ENCODE peak calls at places on chromosomes 7 and 10, in nine cellular contexts. R is endothelial cell of umbilical vein, L is GM12878, V is uterus, X is thyroid gland, I is H1, Q is gastrocnemius medialis, T is heart left ventricle, Z is body of pancreas. U is an unnamed sample.

GRCh38 chr10:48811461-48811860 is 126.8 kb downstream of the WDFY4 start:
- DNase-seq in L (no peak), Z (no peak), R (no peak), V (no peak), Q (no peak), I (no peak), X (no peak), T (no peak), U (no peak)

GRCh38 chr7:45660901-45661211 is 86.7 kb downstream of the ADCY1 start:
- DNase-seq in L (no peak), Z (no peak), R (no peak), V (no peak), T (no peak), Q (no peak), I (peak), X (no peak), U (no peak)

GRCh38 chr10:69786791-69787190 is 14.9 kb upstream of the COL13A1 start:
- DNase-seq in I (no peak), Z (no peak), Q (no peak), T (no peak), R (peak), X (no peak), L (no peak), V (no peak), U (no peak)

GRCh38 chr10:6770846-6771245 is 190.8 kb upstream of the PRKCQ start:
- DNase-seq in R (no peak), I (no peak), T (no peak), X (no peak), Z (no peak), Q (no peak), L (no peak), V (no peak), U (no peak)

GRCh38 chr7:104960741-104961479 is 53.1 kb upstream of the KMT2E start:
- DNase-seq in V (no peak), X (no peak), T (peak), Z (no peak), R (peak), I (no peak), Q (no peak), L (peak), U (no peak)

GRCh38 chr7:41942468-41943097 is 239.7 kb upstream of the INHBA start:
- DNase-seq in Z (no peak), T (no peak), L (no peak), Q (no peak), V (peak), X (peak), R (no peak), I (no peak), U (no peak)

GRCh38 chr7:87075671-87076404 is 16.4 kb upstream of the ELAPOR2 start:
- DNase-seq in T (no peak), Q (no peak), L (no peak), I (no peak), Z (no peak), X (no peak), R (no peak), V (no peak), U (no peak)

GRCh38 chr7:18426564-18427226 is 68.9 kb upstream of the HDAC9 start:
- DNase-seq in Q (no peak), X (no peak), I (no peak), V (no peak), T (no peak), Z (no peak), R (peak), L (no peak), U (no peak)

GRCh38 chr7:29607889-29608288 is 44.3 kb downstream of the PRR15 start:
- DNase-seq in T (no peak), I (no peak), Z (no peak), L (no peak), V (no peak), Q (no peak), X (no peak), R (no peak), U (no peak)

GRCh38 chr7:101783381-101784181 is 33.8 kb upstream of the CUX1 start:
- DNase-seq in Q (no peak), L (no peak), I (no peak), R (no peak), Z (no peak), T (no peak), X (no peak), V (peak), U (no peak)

GRCh38 chr7:151226560-151226874 is 488 bp downstream of the ABCF2 start:
- DNase-seq in R (no peak), T (no peak), Z (no peak), X (no peak), Q (no peak), I (no peak), L (no peak), V (no peak), U (peak)

GRCh38 chr7:151229249-151229648 is 2.2 kb upstream of the ABCF2 start:
- DNase-seq in V (no peak), I (no peak), X (no peak), Z (no peak), R (no peak), Q (no peak), T (no peak), L (no peak), U (no peak)

GRCh38 chr7:151226875-151227782 is at the start of gene ABCF2:
- DNase-seq in R (peak), T (peak), X (peak), L (peak), V (peak), I (peak), Z (peak), Q (peak), U (peak)

GRCh38 chr7:151225948-151226510 is 976 bp downstream of the ABCF2 start:
- DNase-seq in L (no peak), R (no peak), I (no peak), X (no peak), Q (no peak), Z (no peak), T (no peak), V (no peak), U (no peak)

DNA sequence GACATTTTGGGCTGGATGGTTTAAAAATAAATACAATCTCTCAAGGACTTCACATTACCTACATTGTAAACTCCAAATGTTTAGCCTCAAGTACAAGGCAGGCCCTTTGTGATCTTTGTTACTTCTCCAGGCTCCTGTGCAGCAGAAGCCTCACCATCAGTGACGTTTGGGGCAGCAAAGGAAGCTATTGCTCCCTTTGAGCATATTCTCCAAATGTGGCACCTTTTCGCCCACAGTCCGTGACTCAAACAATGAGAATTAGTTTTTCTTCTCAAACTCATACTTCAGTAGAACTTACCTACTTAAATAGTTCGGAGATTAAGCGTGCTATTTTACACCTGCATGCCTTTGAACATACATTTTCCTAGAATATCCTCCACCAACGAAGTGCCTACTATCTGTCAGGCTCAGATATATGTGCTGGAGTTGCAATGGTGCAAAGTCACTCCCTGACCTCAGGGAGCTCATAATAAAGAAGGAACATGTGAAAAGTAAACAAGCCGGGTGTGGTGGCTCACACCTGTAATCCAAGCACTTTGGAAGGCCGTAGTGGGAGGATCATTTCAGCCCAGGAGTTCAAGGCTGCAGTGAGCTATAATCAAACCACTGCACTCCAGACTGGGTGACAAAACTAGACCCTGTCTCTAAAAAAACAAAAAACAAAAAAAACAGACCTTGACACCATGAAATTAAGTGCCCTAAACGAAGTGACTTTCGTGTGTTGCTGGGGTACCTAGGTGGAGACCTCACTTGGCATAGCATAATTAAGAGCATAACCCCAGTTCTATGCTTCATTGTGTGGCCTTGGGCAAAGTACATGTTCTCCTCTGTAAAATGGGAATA is 1.2 kb upstream of the ABCF2 start:
- DNase-seq in Q (no peak), R (no peak), L (no peak), V (no peak), I (no peak), T (no peak), X (no peak), Z (no peak), U (no peak)
- TF ChIP-seq POLR2A in Q (no peak), R (no peak), L (no peak), V (no peak), I (no peak), T (no peak), X (no peak), Z (no peak), U (no peak)

GRCh38 chr10:132023092-132023811 is 41.5 kb upstream of the BNIP3 start:
- DNase-seq in Q (peak), I (peak), T (peak), X (peak), V (peak), Z (peak), R (peak), L (no peak), U (no peak)
- H3K4me3 ChIP-seq in Q (peak), I (no peak), T (peak), X (no peak), V (no peak), Z (no peak), R (no peak), L (no peak), U (peak)

GRCh38 chr10:30215131-30215530 is 133.9 kb downstream of the MTPAP start:
- DNase-seq in T (no peak), L (no peak), I (no peak), Z (no peak), Q (no peak), V (no peak), X (no peak), R (no peak), U (no peak)
- TF ChIP-seq POLR2A in T (no peak), L (no peak), I (no peak), Z (no peak), Q (no peak), V (no peak), X (no peak), R (no peak), U (no peak)

DNA sequence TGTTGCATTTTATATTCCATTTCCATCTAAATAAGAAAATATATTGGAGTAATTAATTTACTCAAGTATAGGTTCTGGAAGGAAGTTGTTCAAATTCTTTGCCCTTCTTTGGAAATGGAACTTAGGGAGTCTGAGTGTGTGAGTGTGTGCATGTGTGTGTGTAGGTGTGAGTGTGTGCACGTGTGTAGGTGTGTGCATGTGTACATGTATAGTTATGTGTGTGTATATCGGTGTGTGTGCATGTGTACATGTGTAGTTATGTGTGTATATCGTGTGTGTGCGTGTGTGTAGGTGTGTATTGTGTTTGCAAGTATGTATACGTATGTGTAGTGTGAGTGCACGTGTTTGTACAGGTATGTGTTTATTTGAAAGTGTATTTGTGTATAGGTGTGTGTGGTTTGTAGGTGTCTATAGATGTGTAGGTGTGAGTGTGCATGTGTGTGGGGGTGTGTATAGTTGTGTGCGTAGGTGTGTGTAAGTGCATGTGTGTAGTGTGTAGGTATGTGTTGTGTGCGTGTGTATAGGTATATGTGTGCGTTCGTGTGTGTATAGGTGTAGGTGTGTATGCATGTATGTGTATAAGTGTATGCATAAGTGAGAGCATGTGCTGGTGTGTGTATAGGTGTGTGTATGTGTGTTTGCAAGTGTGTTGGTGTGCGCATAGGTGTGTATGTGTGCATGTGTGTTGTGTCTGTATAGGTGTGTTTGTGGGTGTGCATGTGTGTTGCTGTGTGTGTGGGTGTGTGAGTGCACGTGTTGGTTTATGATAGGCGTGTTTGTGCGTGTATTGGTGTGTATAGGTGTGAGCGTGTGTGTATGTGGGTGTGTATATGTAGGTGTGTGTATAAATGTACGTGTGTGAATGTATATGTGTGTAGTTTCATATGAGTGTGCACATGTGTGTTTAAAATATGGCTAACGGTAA is 266.2 kb downstream of the CAMK1D start:
- DNase-seq in L (no peak), Z (no peak), R (no peak), X (no peak), I (no peak), T (no peak), V (no peak), Q (no peak), U (no peak)
- H3K4me3 ChIP-seq in L (no peak), Z (no peak), R (no peak), X (no peak), I (no peak), T (no peak), V (no peak), Q (no peak), U (no peak)

U was measured in suprapubic skin.